ENCODE peak calls at places on chromosomes 13 and 19, in nine cellular contexts. J is A549, M is WTC11, G is SK-N-SH, T is GM12878, X is HCT116, U is K562, W is endothelial cell of umbilical vein, N is HepG2. O is an unnamed sample.

GRCh38 chr19:2302319-2303208 is 5.4 kb downstream of the LINGO3 start:
- DNase-seq in X (no peak), W (peak), N (no peak), T (no peak), J (no peak), M (peak), U (peak), G (no peak), O (no peak)

GRCh38 chr19:3783660-3784584 is 2.3 kb downstream of the MATK start:
- DNase-seq in T (no peak), M (peak), N (peak), U (peak), G (peak), J (no peak), X (no peak), W (no peak), O (peak)

GRCh38 chr19:858868-859843 is at the start of gene CFD:
- DNase-seq in T (no peak), N (no peak), J (no peak), U (peak), W (no peak), M (peak), X (no peak), G (peak), O (peak)

GRCh38 chr13:113822956-113823744 is 40.7 kb downstream of the GAS6 start:
- DNase-seq in M (no peak), X (no peak), T (no peak), J (no peak), G (no peak), U (no peak), W (no peak), N (no peak), O (no peak)

GRCh38 chr19:19134687-19135158 is 3.6 kb downstream of the TMEM161A start:
- DNase-seq in W (no peak), X (no peak), U (peak), J (no peak), N (no peak), G (peak), M (peak), T (no peak), O (peak)

GRCh38 chr19:18150776-18151624 is 2.0 kb upstream of the PIK3R2 start:
- DNase-seq in U (no peak), T (no peak), G (no peak), J (no peak), M (no peak), N (no peak), X (no peak), W (no peak), O (no peak)

GRCh38 chr13:47897411-47898050 is 103.5 kb downstream of the SUCLA2 start:
- DNase-seq in W (no peak), G (no peak), J (no peak), M (peak), U (no peak), X (no peak), N (peak), T (no peak), O (no peak)

GRCh38 chr13:45143346-45143751 is 23.0 kb downstream of the GTF2F2 start:
- DNase-seq in G (no peak), J (no peak), T (no peak), X (peak), U (no peak), N (no peak), M (no peak), W (no peak), O (no peak)

GRCh38 chr13:75495938-75496337 is 14.0 kb upstream of the TBC1D4 start:
- DNase-seq in J (no peak), T (no peak), G (no peak), X (no peak), U (no peak), N (no peak), M (no peak), W (no peak), O (no peak)

GRCh38 chr13:34816543-34816942 is 125.5 kb upstream of the NBEA start:
- DNase-seq in X (no peak), G (no peak), T (no peak), U (no peak), W (no peak), J (no peak), N (no peak), M (no peak), O (no peak)

GRCh38 chr19:9054768-9055167 is 32.1 kb upstream of the OR1M1 start:
- DNase-seq in X (no peak), G (no peak), W (no peak), M (peak), J (peak), U (no peak), N (no peak), T (no peak), O (no peak)

GRCh38 chr19:32864318-32865007 is 5.1 kb downstream of the SLC7A9 start:
- DNase-seq in X (no peak), M (no peak), T (no peak), W (no peak), U (no peak), J (no peak), N (no peak), G (no peak), O (no peak)

GRCh38 chr19:52229524-52229923 is 39.7 kb downstream of the PPP2R1A start:
- DNase-seq in W (no peak), X (no peak), T (no peak), N (no peak), G (no peak), J (no peak), M (no peak), U (no peak), O (no peak)

GRCh38 chr13:62512194-62513141 is 1096.8 kb upstream of the PCDH20 start:
- DNase-seq in U (peak), X (peak), J (peak), N (peak), M (peak), T (peak), W (peak), G (peak), O (peak)

GRCh38 chr19:1259873-1260748 is 9.0 kb upstream of the CIRBP start:
- DNase-seq in U (no peak), J (no peak), W (peak), X (no peak), M (no peak), T (no peak), N (no peak), G (no peak), O (no peak)

GRCh38 chr13:21316376-21316775 is 139.9 kb downstream of the MRPL57 start:
- DNase-seq in J (no peak), T (no peak), W (no peak), X (no peak), G (no peak), U (no peak), N (no peak), M (no peak), O (no peak)

GRCh38 chr19:45191324-45191845 is 12.8 kb downstream of the BLOC1S3 start:
- DNase-seq in T (no peak), N (no peak), J (no peak), W (no peak), M (no peak), X (no peak), U (no peak), G (no peak), O (no peak)

GRCh38 chr13:99941086-99941485 is 30.5 kb downstream of the ZIC5 start:
- DNase-seq in U (no peak), M (no peak), G (no peak), X (no peak), T (no peak), W (no peak), J (no peak), N (peak), O (no peak)

GRCh38 chr19:58380037-58380735 is 644 bp downstream of the ZNF837 start:
- DNase-seq in M (no peak), X (no peak), N (peak), W (no peak), T (no peak), G (no peak), J (no peak), U (no peak), O (peak)

GRCh38 chr13:75749407-75749806 is 113.3 kb downstream of the LMO7 start:
- DNase-seq in N (no peak), G (no peak), W (no peak), U (no peak), M (no peak), J (no peak), X (no peak), T (no peak), O (peak)

GRCh38 chr13:100347941-100348340 is 240.6 kb downstream of the GGACT start:
- DNase-seq in X (peak), J (no peak), M (no peak), N (no peak), T (no peak), U (peak), G (no peak), W (peak), O (no peak)

GRCh38 chr19:19120308-19121156 is 17.7 kb downstream of the TMEM161A start:
- DNase-seq in G (peak), X (no peak), W (peak), N (peak), M (peak), J (no peak), U (peak), T (no peak), O (peak)

GRCh38 chr19:47670736-47671135 is 42.5 kb upstream of the EHD2 start:
- DNase-seq in J (no peak), U (no peak), T (no peak), G (no peak), W (no peak), X (no peak), M (no peak), N (no peak), O (no peak)

GRCh38 chr13:30301827-30302226 is 5.5 kb downstream of the KATNAL1 start:
- DNase-seq in J (no peak), N (no peak), M (no peak), U (no peak), X (no peak), W (no peak), T (no peak), G (no peak), O (no peak)

DNA sequence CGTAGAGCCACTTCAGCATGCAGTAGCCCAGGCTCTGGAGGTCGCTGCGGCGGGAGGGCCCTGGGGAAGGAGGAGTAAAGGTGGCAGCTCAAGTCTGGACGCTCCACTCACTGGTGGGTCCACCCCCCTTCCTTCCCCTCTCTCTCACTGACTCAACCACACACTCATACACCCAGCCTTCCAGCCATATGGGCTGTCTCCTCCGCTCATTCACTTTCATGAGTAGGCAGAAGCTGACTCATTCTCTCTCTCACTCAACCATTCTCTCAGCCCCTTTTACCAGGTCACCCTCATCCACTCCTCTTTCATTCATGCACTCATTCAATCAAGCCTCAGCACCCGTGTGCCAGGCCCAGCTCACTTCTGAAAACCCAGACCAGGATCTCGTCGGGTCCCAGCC is 27.5 kb upstream of the SIGLEC11 start:
- DNase-seq in T (no peak), X (no peak), G (no peak), U (no peak), N (no peak), W (no peak), J (no peak), M (no peak), O (no peak)
- TF ChIP-seq MAX in T (no peak), X (no peak), G (peak), U (no peak), N (no peak), W (no peak), J (no peak), M (no peak), O (no peak)

GRCh38 chr19:11023635-11024168 is 62.9 kb downstream of the SMARCA4 start:
- DNase-seq in W (no peak), G (no peak), J (no peak), T (no peak), U (no peak), N (no peak), M (no peak), X (no peak), O (no peak)

GRCh38 chr19:11024259-11024658 is 63.4 kb downstream of the SMARCA4 start:
- DNase-seq in T (no peak), J (no peak), G (no peak), N (no peak), U (no peak), X (no peak), W (no peak), M (no peak), O (no peak)

GRCh38 chr19:11021760-11022144 is 60.9 kb downstream of the SMARCA4 start:
- DNase-seq in T (no peak), J (no peak), N (no peak), U (no peak), G (no peak), W (no peak), M (no peak), X (no peak), O (no peak)

GRCh38 chr19:11020982-11021759 is 60.3 kb downstream of the SMARCA4 start:
- DNase-seq in X (no peak), J (no peak), G (no peak), U (no peak), N (no peak), M (no peak), T (no peak), W (no peak), O (no peak)

DNA sequence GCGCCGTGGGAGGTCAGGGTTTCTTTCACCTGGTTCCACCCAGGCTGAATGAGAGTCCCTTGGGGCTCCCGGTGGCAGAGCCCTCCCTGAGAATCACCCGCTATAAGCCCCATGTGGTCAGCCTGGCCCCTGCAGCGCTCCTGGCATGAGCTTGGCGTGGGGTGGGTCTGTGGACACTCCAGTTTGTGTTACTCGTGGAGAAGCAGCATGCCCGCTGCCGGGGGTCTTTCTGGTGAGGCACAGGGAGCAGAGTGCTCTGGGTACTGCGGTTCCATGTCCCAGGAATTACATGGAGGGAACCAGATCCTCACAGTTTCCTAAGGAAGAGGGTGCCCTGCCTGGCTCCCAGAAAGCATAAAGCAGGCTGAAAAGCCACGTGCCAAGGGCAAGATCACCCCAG is 62.2 kb downstream of the SMARCA4 start:
- DNase-seq in G (no peak), N (no peak), U (no peak), M (no peak), T (no peak), J (no peak), W (no peak), X (no peak), O (no peak)
- TF ChIP-seq MAX in G (no peak), N (no peak), U (no peak), M (no peak), T (no peak), J (no peak), W (no peak), X (no peak), O (no peak)

GRCh38 chr19:10601999-10602329 is 14.9 kb upstream of the AP1M2 start:
- DNase-seq in M (no peak), G (no peak), X (no peak), U (no peak), W (no peak), N (no peak), T (no peak), J (no peak), O (no peak)

GRCh38 chr19:10603873-10604459 is 16.9 kb upstream of the AP1M2 start:
- DNase-seq in J (no peak), X (no peak), M (no peak), U (no peak), T (peak), G (peak), W (peak), N (no peak), O (peak)

GRCh38 chr19:10603084-10603872 is 16.2 kb upstream of the AP1M2 start:
- DNase-seq in G (peak), J (no peak), W (peak), X (no peak), T (peak), M (peak), N (no peak), U (peak), O (peak)

GRCh38 chr19:10604460-10604980 is 17.4 kb upstream of the AP1M2 start:
- DNase-seq in W (peak), M (no peak), N (no peak), G (peak), X (no peak), J (no peak), T (peak), U (peak), O (peak)

GRCh38 chr19:10602330-10603083 is 15.4 kb upstream of the AP1M2 start:
- DNase-seq in X (peak), G (peak), W (peak), J (peak), U (peak), N (peak), M (peak), T (no peak), O (peak)
- TF ChIP-seq MAX in X (no peak), G (no peak), W (no peak), J (no peak), U (no peak), N (no peak), M (no peak), T (no peak), O (peak)

GRCh38 chr13:32951580-32951979 is 64.6 kb upstream of the KL start:
- DNase-seq in J (no peak), X (no peak), N (no peak), M (no peak), W (no peak), G (no peak), U (no peak), T (no peak), O (no peak)

GRCh38 chr13:32947886-32948285 is 68.3 kb upstream of the KL start:
- DNase-seq in X (no peak), T (no peak), N (no peak), J (no peak), G (peak), U (no peak), M (no peak), W (no peak), O (no peak)

GRCh38 chr13:32946558-32946957 is 69.7 kb upstream of the KL start:
- DNase-seq in U (no peak), W (no peak), T (no peak), J (no peak), G (no peak), X (no peak), M (no peak), N (no peak), O (no peak)

DNA sequence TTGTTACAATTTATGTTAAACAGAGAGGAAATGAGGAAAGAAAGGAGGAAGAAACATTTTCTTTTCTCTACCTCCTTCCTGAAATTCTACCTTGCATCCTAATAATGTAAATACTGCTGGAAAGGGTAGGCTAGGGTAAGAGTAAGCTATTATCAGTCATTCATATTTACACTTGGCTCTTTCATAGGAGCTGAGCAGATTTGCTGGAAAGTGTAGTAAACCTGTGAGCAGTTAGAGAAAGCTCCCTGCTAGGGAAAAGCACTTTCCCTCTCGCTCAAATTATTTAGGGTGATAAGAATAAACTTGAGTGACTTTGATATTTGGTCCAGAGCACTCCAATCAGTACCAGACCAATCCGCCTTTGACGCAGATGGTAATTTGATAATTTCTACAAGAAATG is 68.8 kb upstream of the KL start:
- DNase-seq in X (no peak), W (no peak), J (no peak), M (no peak), U (no peak), N (no peak), G (peak), T (no peak), O (no peak)
- TF ChIP-seq MAX in X (no peak), W (no peak), J (no peak), M (no peak), U (no peak), N (no peak), G (no peak), T (no peak), O (no peak)

DNA sequence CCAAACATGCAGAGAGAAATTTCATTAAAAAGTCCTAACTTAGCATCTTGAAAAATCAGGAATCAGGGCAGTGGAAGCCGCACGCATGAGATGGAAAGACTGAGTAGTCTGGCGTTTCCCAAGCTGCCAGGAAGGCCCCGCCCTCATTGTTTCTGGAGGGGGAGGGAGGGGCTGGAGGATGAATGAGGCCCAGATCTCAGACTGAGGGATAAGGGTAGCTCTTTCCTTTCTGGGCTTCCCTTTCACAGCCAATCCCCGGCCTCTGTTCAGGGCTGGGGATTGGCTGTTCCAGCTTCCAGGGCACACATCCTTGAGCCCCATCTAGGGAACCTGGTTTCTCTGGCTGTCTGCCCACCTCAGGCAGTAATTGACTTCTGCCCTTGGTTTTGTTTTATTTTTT is 7.3 kb downstream of the C19orf53 start:
- DNase-seq in N (no peak), W (peak), G (peak), T (no peak), M (peak), U (peak), X (peak), J (no peak), O (no peak)
- TF ChIP-seq MAX in N (no peak), W (no peak), G (peak), T (no peak), M (no peak), U (no peak), X (no peak), J (no peak), O (no peak)

GRCh38 chr19:6241680-6242079 is 38.1 kb downstream of the MLLT1 start:
- DNase-seq in N (peak), G (peak), J (no peak), W (no peak), U (no peak), X (no peak), M (no peak), T (no peak), O (no peak)
- TF ChIP-seq MAX in N (peak), G (no peak), J (no peak), W (no peak), U (no peak), X (no peak), M (no peak), T (no peak), O (no peak)

GRCh38 chr19:40581531-40581930 is 4.9 kb downstream of the SHKBP1 start:
- DNase-seq in M (no peak), T (no peak), N (no peak), W (no peak), X (no peak), G (no peak), U (no peak), J (no peak), O (no peak)

GRCh38 chr19:40576181-40576584 is 490 bp upstream of the SHKBP1 start:
- DNase-seq in M (no peak), G (no peak), J (no peak), U (no peak), T (no peak), N (no peak), X (no peak), W (no peak), O (peak)

GRCh38 chr19:40576585-40577451 is at the start of gene SHKBP1:
- DNase-seq in N (peak), U (peak), X (peak), G (peak), M (peak), T (peak), W (peak), J (peak), O (peak)

GRCh38 chr19:40580619-40581018 is 3.9 kb downstream of the SHKBP1 start:
- DNase-seq in N (no peak), M (no peak), J (no peak), G (no peak), X (no peak), T (no peak), U (no peak), W (no peak), O (no peak)

DNA sequence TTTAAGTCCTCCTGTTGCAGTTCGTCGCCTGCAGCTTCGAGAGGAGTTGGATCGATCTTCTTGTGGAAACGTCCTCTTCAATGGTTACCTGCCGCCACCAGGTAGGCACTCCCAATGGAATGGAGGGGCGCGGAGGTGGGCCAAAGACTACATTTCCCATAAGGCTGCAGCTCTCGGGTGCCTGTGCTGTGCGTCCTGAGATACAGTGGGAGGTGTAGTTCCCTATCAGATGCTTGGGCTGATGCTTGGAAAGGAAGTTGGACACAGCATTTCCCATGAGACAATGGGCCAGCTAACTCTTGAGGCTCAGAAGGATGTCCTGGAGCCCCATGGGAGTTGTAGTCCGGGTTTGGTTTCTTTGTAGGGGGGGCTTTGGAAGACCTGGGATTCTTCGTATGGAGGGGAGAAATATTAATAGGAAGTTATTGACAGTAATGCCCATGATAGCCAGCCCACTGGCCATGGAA is 1.8 kb downstream of the SHKBP1 start:
- DNase-seq in U (peak), X (no peak), J (peak), G (peak), N (no peak), T (no peak), M (peak), W (peak), O (peak)
- TF ChIP-seq MAX in U (peak), X (no peak), J (no peak), G (no peak), N (no peak), T (no peak), M (no peak), W (no peak), O (no peak)